ENCODE peak calls at places on chromosomes 13 and 19, in nine cellular contexts. D, L, E, T, S, V, M, F and H are unnamed samples.

GRCh38 chr13:93259527-93260080 is 33.0 kb downstream of the GPC6 start:
- DNase-seq in D (no peak), L (no peak), E (no peak), T (no peak), S (no peak), V (no peak), M (no peak), F (no peak), H (no peak)

GRCh38 chr13:109844396-109844795 is 58.0 kb upstream of the IRS2 start:
- DNase-seq in D (no peak), L (no peak), E (no peak), T (no peak), S (no peak), V (no peak), M (peak; percentile 26), F (no peak), H (peak; percentile 50)

GRCh38 chr13:46479691-46480090 is 73.3 kb upstream of the LRCH1 start:
- DNase-seq in D (no peak), L (no peak), E (no peak), T (no peak), S (no peak), V (no peak), M (no peak), F (no peak), H (no peak)

GRCh38 chr13:114286808-114287207 is 5.4 kb downstream of the UPF3A start:
- DNase-seq in D (no peak), L (no peak), E (no peak), T (no peak), S (peak; percentile 28), V (no peak), M (peak; percentile 47), F (no peak), H (no peak)

GRCh38 chr13:28283600-28283999 is 145.3 kb downstream of the PAN3 start:
- DNase-seq in D (no peak), L (no peak), E (no peak), T (no peak), S (no peak), V (no peak), M (no peak), F (no peak), H (no peak)

GRCh38 chr13:34162545-34162936 is 344.6 kb downstream of the RFC3 start:
- DNase-seq in D (no peak), L (no peak), E (no peak), T (no peak), S (no peak), V (no peak), M (peak; percentile 91), F (no peak), H (peak; percentile 5)

GRCh38 chr19:1245884-1246816 is 2.2 kb upstream of the MIDN start:
- DNase-seq in D (no peak), L (no peak), E (no peak), T (no peak), S (no peak), V (no peak), M (no peak), F (no peak), H (no peak)

GRCh38 chr19:46461537-46461936 is 9.8 kb downstream of the PNMA8A start:
- DNase-seq in D (no peak), L (no peak), E (no peak), T (no peak), S (no peak), V (no peak), M (peak; percentile 32), F (no peak), H (no peak)

GRCh38 chr19:27673986-27674385 is 1539.0 kb downstream of the UQCRFS1 start:
- DNase-seq in D (no peak), L (no peak), E (no peak), T (no peak), S (no peak), V (no peak), M (no peak), F (no peak), H (no peak)

GRCh38 chr13:105937451-105937850 is 598.0 kb downstream of the EFNB2 start:
- DNase-seq in D (no peak), L (no peak), E (no peak), T (no peak), S (no peak), V (no peak), M (peak; percentile 9), F (no peak), H (peak; percentile 29)

GRCh38 chr13:98199480-98199879 is 22.4 kb upstream of the RNF113B start:
- DNase-seq in D (peak; percentile 93), L (no peak), E (no peak), T (no peak), S (no peak), V (peak; percentile 28), M (no peak), F (no peak), H (no peak)

GRCh38 chr13:25764378-25764777 is 287.4 kb downstream of the SHISA2 start:
- DNase-seq in D (no peak), L (no peak), E (no peak), T (no peak), S (no peak), V (no peak), M (no peak), F (no peak), H (no peak)

GRCh38 chr19:3062165-3063105 is at the start of gene TLE5:
- DNase-seq in D (peak; percentile 15), L (peak; percentile 65), E (peak; percentile 69), T (peak; percentile 51), S (no peak), V (peak; percentile 42), M (peak; percentile 60), F (no peak), H (no peak)

GRCh38 chr19:51501594-51502263 is at the start of gene SIGLEC12:
- DNase-seq in D (no peak), L (no peak), E (no peak), T (no peak), S (no peak), V (no peak), M (no peak), F (no peak), H (no peak)

GRCh38 chr13:22162889-22163288 is 492.0 kb downstream of the FGF9 start:
- DNase-seq in D (no peak), L (no peak), E (no peak), T (no peak), S (no peak), V (no peak), M (no peak), F (no peak), H (no peak)

GRCh38 chr13:98372886-98373285 is 195.8 kb upstream of the RNF113B start:
- DNase-seq in D (no peak), L (no peak), E (no peak), T (no peak), S (no peak), V (no peak), M (peak; percentile 27), F (no peak), H (peak; percentile 45)

GRCh38 chr19:10417598-10418280 is 2.6 kb upstream of the PDE4A start:
- DNase-seq in D (no peak), L (no peak), E (no peak), T (no peak), S (no peak), V (no peak), M (no peak), F (no peak), H (no peak)

GRCh38 chr13:111897178-111897845 is 169.6 kb upstream of the SOX1 start:
- DNase-seq in D (no peak), L (no peak), E (no peak), T (no peak), S (no peak), V (no peak), M (no peak), F (no peak), H (no peak)

GRCh38 chr19:1057185-1057857 is 9.6 kb upstream of the ARHGAP45 start:
- DNase-seq in D (no peak), L (no peak), E (no peak), T (no peak), S (peak; percentile 26), V (no peak), M (peak; percentile 67), F (no peak), H (peak; percentile 33)